ENCODE peak calls at places on chromosome 18, in seven cellular contexts. One of them, this sample, is unnamed.

GRCh38 chr18:59898609-59899297 is 1.0 kb upstream of the PMAIP1 start:
- DNase-seq in amygdala: no peak
- DNase-seq in activated naive CD8-positive, alpha-beta T cell treated with anti-CD3 and anti-CD28 coated beads, Interleukin-2, amount 10 ng/mL, durations not matched to agents 7 days and 5 days: no peak
- DNase-seq in Peyer's patch: no peak
- DNase-seq in left ventricle myocardium superior: no peak
- DNase-seq in stomach: no peak
- DNase-seq in SHP77 treated with DMSO at 0.1 percent for 48 hours: no peak
- DNase-seq in this sample: no peak

GRCh38 chr18:63452273-63452672 is 24.5 kb upstream of the SERPINB5 start:
- DNase-seq in amygdala: no peak
- DNase-seq in activated naive CD8-positive, alpha-beta T cell treated with anti-CD3 and anti-CD28 coated beads, Interleukin-2, amount 10 ng/mL, durations not matched to agents 7 days and 5 days: no peak
- DNase-seq in Peyer's patch: no peak
- DNase-seq in left ventricle myocardium superior: no peak
- DNase-seq in stomach: no peak
- DNase-seq in SHP77 treated with DMSO at 0.1 percent for 48 hours: no peak
- DNase-seq in this sample: no peak

GRCh38 chr18:37297106-37297505 is 268.5 kb downstream of the CELF4 start:
- DNase-seq in amygdala: no peak
- DNase-seq in activated naive CD8-positive, alpha-beta T cell treated with anti-CD3 and anti-CD28 coated beads, Interleukin-2, amount 10 ng/mL, durations not matched to agents 7 days and 5 days: no peak
- DNase-seq in Peyer's patch: no peak
- DNase-seq in left ventricle myocardium superior: no peak
- DNase-seq in stomach: no peak
- DNase-seq in SHP77 treated with DMSO at 0.1 percent for 48 hours: no peak
- DNase-seq in this sample: no peak

GRCh38 chr18:55641501-55641900 is 53.5 kb upstream of the TCF4 start:
- DNase-seq in amygdala: no peak
- DNase-seq in activated naive CD8-positive, alpha-beta T cell treated with anti-CD3 and anti-CD28 coated beads, Interleukin-2, amount 10 ng/mL, durations not matched to agents 7 days and 5 days: no peak
- DNase-seq in Peyer's patch: no peak
- DNase-seq in left ventricle myocardium superior: no peak
- DNase-seq in stomach: no peak
- DNase-seq in SHP77 treated with DMSO at 0.1 percent for 48 hours: no peak
- DNase-seq in this sample: no peak

GRCh38 chr18:9914584-9915290 is 921 bp downstream of the VAPA start:
- DNase-seq in amygdala: no peak
- DNase-seq in activated naive CD8-positive, alpha-beta T cell treated with anti-CD3 and anti-CD28 coated beads, Interleukin-2, amount 10 ng/mL, durations not matched to agents 7 days and 5 days: peak; percentile 77
- DNase-seq in Peyer's patch: peak; percentile 87
- DNase-seq in left ventricle myocardium superior: peak; percentile 77
- DNase-seq in stomach: peak; percentile 88
- DNase-seq in SHP77 treated with DMSO at 0.1 percent for 48 hours: peak; percentile 24
- DNase-seq in this sample: peak; percentile 87

GRCh38 chr18:1467461-1467964 is 562.8 kb downstream of the ADCYAP1 start:
- DNase-seq in amygdala: no peak
- DNase-seq in activated naive CD8-positive, alpha-beta T cell treated with anti-CD3 and anti-CD28 coated beads, Interleukin-2, amount 10 ng/mL, durations not matched to agents 7 days and 5 days: no peak
- DNase-seq in Peyer's patch: no peak
- DNase-seq in left ventricle myocardium superior: no peak
- DNase-seq in stomach: no peak
- DNase-seq in SHP77 treated with DMSO at 0.1 percent for 48 hours: no peak
- DNase-seq in this sample: no peak

GRCh38 chr18:1458547-1458946 is 553.9 kb downstream of the ADCYAP1 start:
- DNase-seq in amygdala: no peak
- DNase-seq in activated naive CD8-positive, alpha-beta T cell treated with anti-CD3 and anti-CD28 coated beads, Interleukin-2, amount 10 ng/mL, durations not matched to agents 7 days and 5 days: no peak
- DNase-seq in Peyer's patch: no peak
- DNase-seq in left ventricle myocardium superior: no peak
- DNase-seq in stomach: no peak
- DNase-seq in SHP77 treated with DMSO at 0.1 percent for 48 hours: no peak
- DNase-seq in this sample: no peak

GRCh38 chr18:7514796-7515440 is 52.2 kb upstream of the PTPRM start:
- DNase-seq in amygdala: no peak
- DNase-seq in activated naive CD8-positive, alpha-beta T cell treated with anti-CD3 and anti-CD28 coated beads, Interleukin-2, amount 10 ng/mL, durations not matched to agents 7 days and 5 days: no peak
- DNase-seq in Peyer's patch: no peak
- DNase-seq in left ventricle myocardium superior: no peak
- DNase-seq in stomach: no peak
- DNase-seq in SHP77 treated with DMSO at 0.1 percent for 48 hours: no peak
- DNase-seq in this sample: no peak

GRCh38 chr18:75204978-75205759 is 3.8 kb downstream of the PTGR3 start:
- DNase-seq in amygdala: no peak
- DNase-seq in activated naive CD8-positive, alpha-beta T cell treated with anti-CD3 and anti-CD28 coated beads, Interleukin-2, amount 10 ng/mL, durations not matched to agents 7 days and 5 days: no peak
- DNase-seq in Peyer's patch: no peak
- DNase-seq in left ventricle myocardium superior: no peak
- DNase-seq in stomach: no peak
- DNase-seq in SHP77 treated with DMSO at 0.1 percent for 48 hours: no peak
- DNase-seq in this sample: peak; percentile 45

GRCh38 chr18:13067124-13067523 is 76.0 kb downstream of the CEP192 start:
- DNase-seq in amygdala: no peak
- DNase-seq in activated naive CD8-positive, alpha-beta T cell treated with anti-CD3 and anti-CD28 coated beads, Interleukin-2, amount 10 ng/mL, durations not matched to agents 7 days and 5 days: no peak
- DNase-seq in Peyer's patch: no peak
- DNase-seq in left ventricle myocardium superior: no peak
- DNase-seq in stomach: no peak
- DNase-seq in SHP77 treated with DMSO at 0.1 percent for 48 hours: no peak
- DNase-seq in this sample: no peak

GRCh38 chr18:41938445-41938844 is 16.6 kb upstream of the PIK3C3 start:
- DNase-seq in amygdala: no peak
- DNase-seq in activated naive CD8-positive, alpha-beta T cell treated with anti-CD3 and anti-CD28 coated beads, Interleukin-2, amount 10 ng/mL, durations not matched to agents 7 days and 5 days: no peak
- DNase-seq in Peyer's patch: no peak
- DNase-seq in left ventricle myocardium superior: no peak
- DNase-seq in stomach: no peak
- DNase-seq in SHP77 treated with DMSO at 0.1 percent for 48 hours: no peak
- DNase-seq in this sample: peak; percentile 61

GRCh38 chr18:267380-267687 is 513 bp downstream of the THOC1 start:
- DNase-seq in amygdala: no peak
- DNase-seq in activated naive CD8-positive, alpha-beta T cell treated with anti-CD3 and anti-CD28 coated beads, Interleukin-2, amount 10 ng/mL, durations not matched to agents 7 days and 5 days: no peak
- DNase-seq in Peyer's patch: no peak
- DNase-seq in left ventricle myocardium superior: no peak
- DNase-seq in stomach: no peak
- DNase-seq in SHP77 treated with DMSO at 0.1 percent for 48 hours: no peak
- DNase-seq in this sample: no peak

GRCh38 chr18:46069524-46069923 is 2.5 kb downstream of the PSTPIP2 start:
- DNase-seq in amygdala: no peak
- DNase-seq in activated naive CD8-positive, alpha-beta T cell treated with anti-CD3 and anti-CD28 coated beads, Interleukin-2, amount 10 ng/mL, durations not matched to agents 7 days and 5 days: no peak
- DNase-seq in Peyer's patch: no peak
- DNase-seq in left ventricle myocardium superior: no peak
- DNase-seq in stomach: no peak
- DNase-seq in SHP77 treated with DMSO at 0.1 percent for 48 hours: no peak
- DNase-seq in this sample: no peak

GRCh38 chr18:12703714-12704113 is 872 bp downstream of the PSMG2 start:
- DNase-seq in amygdala: no peak
- DNase-seq in activated naive CD8-positive, alpha-beta T cell treated with anti-CD3 and anti-CD28 coated beads, Interleukin-2, amount 10 ng/mL, durations not matched to agents 7 days and 5 days: no peak
- DNase-seq in Peyer's patch: no peak
- DNase-seq in left ventricle myocardium superior: no peak
- DNase-seq in stomach: no peak
- DNase-seq in SHP77 treated with DMSO at 0.1 percent for 48 hours: no peak
- DNase-seq in this sample: peak; percentile 46

GRCh38 chr18:32439802-32440201 is 30.9 kb downstream of the GAREM1 start:
- DNase-seq in amygdala: no peak
- DNase-seq in activated naive CD8-positive, alpha-beta T cell treated with anti-CD3 and anti-CD28 coated beads, Interleukin-2, amount 10 ng/mL, durations not matched to agents 7 days and 5 days: no peak
- DNase-seq in Peyer's patch: no peak
- DNase-seq in left ventricle myocardium superior: no peak
- DNase-seq in stomach: no peak
- DNase-seq in SHP77 treated with DMSO at 0.1 percent for 48 hours: no peak
- DNase-seq in this sample: no peak

This sample was measured in adipocyte.